ENCODE peak calls at places on chromosomes 7 and 10, in ten cellular contexts. U, K, Z, E, I, H, Y, G, F and S are unnamed samples.

GRCh38 chr7:131164025-131164899 is 163.4 kb upstream of the MKLN1 start:
- DNase-seq in Z (no peak), F (no peak), H (peak; percentile 11), G (no peak), I (peak; percentile 91), Y (no peak), U (peak; percentile 42), K (no peak), E (peak; percentile 97), S (no peak)

GRCh38 chr7:76512941-76513816 is 2.8 kb downstream of the UPK3B start:
- DNase-seq in G (peak; percentile 22), Y (no peak), I (peak; percentile 34), U (no peak), H (peak; percentile 1), F (peak; percentile 87), K (peak; percentile 20), E (peak; percentile 34), Z (no peak), S (no peak)

GRCh38 chr7:23061327-23061726 is 44.3 kb upstream of the KLHL7 start:
- DNase-seq in H (no peak), F (no peak), U (no peak), K (no peak), Y (no peak), Z (no peak), E (no peak), G (no peak), I (peak; percentile 8), S (no peak)

GRCh38 chr7:155517452-155517851 is 28.9 kb downstream of the CNPY1 start:
- DNase-seq in U (no peak), Y (no peak), G (no peak), H (no peak), F (no peak), K (no peak), E (no peak), I (no peak), Z (no peak), S (no peak)

GRCh38 chr10:48610585-48611093 is 5.8 kb upstream of the ARHGAP22 start:
- DNase-seq in I (peak; percentile 25), U (no peak), K (no peak), H (no peak), G (peak; percentile 10), Y (no peak), F (no peak), Z (no peak), E (no peak), S (no peak)

GRCh38 chr10:62658516-62658915 is 146.0 kb upstream of the ADO start:
- DNase-seq in G (no peak), E (no peak), I (no peak), F (no peak), H (no peak), Y (no peak), U (no peak), K (no peak), Z (no peak), S (no peak)

GRCh38 chr7:73618538-73618937 is 5.8 kb downstream of the MLXIPL start:
- DNase-seq in K (no peak), F (no peak), I (no peak), Y (no peak), H (no peak), E (no peak), G (no peak), U (no peak), Z (no peak), S (no peak)

GRCh38 chr10:112554263-112554662 is 107.2 kb downstream of the VTI1A start:
- DNase-seq in G (no peak), K (no peak), H (no peak), F (no peak), I (no peak), U (no peak), E (no peak), Y (no peak), Z (no peak), S (no peak)

GRCh38 chr10:31063839-31064238 is 32.2 kb upstream of the ZNF438 start:
- DNase-seq in U (no peak), E (no peak), Y (no peak), I (peak; percentile 15), K (peak; percentile 36), G (no peak), H (no peak), F (no peak), Z (no peak), S (no peak)

GRCh38 chr10:31061941-31062340 is 30.3 kb upstream of the ZNF438 start:
- DNase-seq in Z (no peak), H (no peak), F (no peak), G (no peak), K (no peak), E (no peak), U (no peak), Y (no peak), I (no peak), S (no peak)

GRCh38 chr10:31059323-31059722 is 27.7 kb upstream of the ZNF438 start:
- DNase-seq in F (no peak), K (no peak), I (peak; percentile 21), Z (no peak), H (peak; percentile 76), Y (no peak), G (no peak), U (no peak), E (peak; percentile 40), S (no peak)

GRCh38 chr10:31064334-31064733 is 32.7 kb upstream of the ZNF438 start:
- DNase-seq in Z (no peak), Y (no peak), K (no peak), F (no peak), U (peak; percentile 70), I (peak; percentile 90), E (no peak), H (no peak), G (no peak), S (peak; percentile 78)

DNA sequence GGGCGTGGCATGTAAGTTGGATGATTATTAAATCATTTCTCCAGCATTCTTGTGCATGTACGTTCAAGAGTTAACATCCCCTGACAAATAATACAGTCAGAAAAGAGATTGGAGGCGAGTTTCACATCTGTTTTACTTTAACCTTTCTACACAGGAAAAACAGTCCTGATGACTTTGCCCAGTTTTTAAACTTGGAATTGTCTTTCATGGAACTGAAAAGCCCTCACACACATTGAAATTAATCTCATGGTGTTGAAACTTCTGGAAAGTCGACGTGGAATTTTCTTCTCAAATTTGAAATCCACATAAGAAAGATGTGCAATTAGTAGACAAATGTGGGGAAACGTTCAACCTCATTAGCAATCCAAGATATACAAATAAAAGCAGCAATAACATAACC is 31.2 kb upstream of the ZNF438 start:
- DNase-seq in G (no peak), F (no peak), H (no peak), E (no peak), K (no peak), Y (no peak), I (peak; percentile 55), U (no peak), Z (no peak), S (no peak)
- H3K27ac ChIP-seq in G (no peak overlapping the region), F (no peak overlapping the region), H (no peak overlapping the region), E (no peak overlapping the region), K (no peak overlapping the region), Y (no peak overlapping the region), I (peak overlapping the region; percentile 47), U (no peak overlapping the region), Z (peak overlapping the region; percentile 51), S (no peak overlapping the region)

GRCh38 chr7:139525239-139525638 is 1.8 kb downstream of the CLEC2L start:
- DNase-seq in E (peak; percentile 22), H (no peak), Y (no peak), I (no peak), K (no peak), U (no peak), Z (no peak), G (no peak), F (no peak), S (no peak)

GRCh38 chr7:139525750-139526149 is 2.3 kb downstream of the CLEC2L start:
- DNase-seq in H (no peak), K (no peak), E (peak; percentile 26), Z (no peak), G (no peak), F (no peak), U (no peak), Y (no peak), I (no peak), S (no peak)

GRCh38 chr7:139523199-139523941 is at the start of gene CLEC2L:
- DNase-seq in H (no peak), E (no peak), K (peak; percentile 43), I (peak; percentile 49), U (no peak), Y (no peak), F (peak; percentile 92), G (no peak), Z (no peak), S (no peak)

GRCh38 chr7:139522830-139523198 is 671 bp upstream of the CLEC2L start:
- DNase-seq in Z (no peak), F (peak; percentile 56), Y (no peak), H (no peak), E (no peak), U (no peak), G (no peak), K (no peak), I (no peak), S (no peak)

GRCh38 chr7:139523988-139524815 is 717 bp downstream of the CLEC2L start:
- DNase-seq in U (no peak), Z (no peak), I (no peak), E (peak; percentile 28), F (no peak), G (no peak), H (no peak), Y (no peak), K (peak; percentile 33), S (no peak)
- H3K4me3 ChIP-seq in U (peak overlapping the region; percentile 22), Z (no peak overlapping the region), I (no peak overlapping the region), E (no peak overlapping the region), F (no peak overlapping the region), G (no peak overlapping the region), H (no peak overlapping the region), Y (peak overlapping the region; percentile 38), K (peak overlapping the region; percentile 16), S (no peak overlapping the region)

GRCh38 chr7:1503390-1503789 is 799 bp downstream of the INTS1 start:
- DNase-seq in H (no peak), F (no peak), U (no peak), K (no peak), Z (no peak), G (no peak), Y (no peak), I (peak; percentile 28), E (no peak), S (no peak)
- H3K27ac ChIP-seq in H (no peak overlapping the region), F (peak overlapping the region; percentile 50), U (no peak overlapping the region), K (no peak overlapping the region), Z (no peak overlapping the region), G (peak overlapping the region; percentile 51), Y (no peak overlapping the region), I (no peak overlapping the region), E (no peak overlapping the region), S (no peak overlapping the region)

GRCh38 chr10:80322711-80323110 is 33.3 kb upstream of the MAT1A start:
- DNase-seq in Y (no peak), G (no peak), F (no peak), E (peak; percentile 9), I (no peak), H (no peak), U (no peak), K (no peak), Z (no peak), S (no peak)

GRCh38 chr10:80322158-80322557 is 32.7 kb upstream of the MAT1A start:
- DNase-seq in K (no peak), U (no peak), Z (no peak), E (peak; percentile 26), F (no peak), H (no peak), I (no peak), Y (no peak), G (no peak), S (no peak)

GRCh38 chr10:80324086-80324485 is 32.5 kb downstream of the DYDC1 start:
- DNase-seq in U (peak; percentile 36), F (no peak), G (no peak), E (peak; percentile 30), K (no peak), Z (no peak), Y (no peak), H (peak; percentile 12), I (peak; percentile 49), S (no peak)

GRCh38 chr10:80324891-80325364 is 31.6 kb downstream of the DYDC1 start:
- DNase-seq in I (no peak), G (no peak), Y (no peak), Z (no peak), K (no peak), F (no peak), U (no peak), E (no peak), H (no peak), S (no peak)

GRCh38 chr10:80323298-80323697 is 33.3 kb downstream of the DYDC1 start:
- DNase-seq in I (no peak), E (peak; percentile 10), Z (no peak), Y (no peak), K (no peak), G (no peak), U (no peak), F (no peak), H (no peak), S (no peak)
- H3K4me3 ChIP-seq in I (no peak overlapping the region), E (no peak overlapping the region), Z (no peak overlapping the region), Y (no peak overlapping the region), K (no peak overlapping the region), G (no peak overlapping the region), U (no peak overlapping the region), F (no peak overlapping the region), H (no peak overlapping the region), S (no peak overlapping the region)